ENCODE peak calls at places on chromosome 6, in four cellular contexts. T, U, B and D are unnamed samples.

GRCh38 chr6:95768539-95768938 is 191.2 kb downstream of the MANEA start:
- DNase-seq in T (no peak), U (no peak), B (no peak), D (no peak)

GRCh38 chr6:31180500-31180899 is 10.0 kb upstream of the POU5F1 start:
- DNase-seq in T (no peak), U (peak; percentile 63), B (no peak), D (peak; percentile 84)

GRCh38 chr6:52300489-52300931 is 16.0 kb upstream of the MCM3 start:
- DNase-seq in T (no peak), U (no peak), B (no peak), D (no peak)

GRCh38 chr6:11276911-11277274 is 44.4 kb upstream of the NEDD9 start:
- DNase-seq in T (no peak), U (no peak), B (no peak), D (no peak)

GRCh38 chr6:88983532-88983931 is 20.1 kb upstream of the RNGTT start:
- DNase-seq in T (no peak), U (no peak), B (no peak), D (peak; percentile 29)

GRCh38 chr6:28005975-28006374 is 48.9 kb downstream of the OR2B6 start:
- DNase-seq in T (no peak), U (no peak), B (no peak), D (no peak)

GRCh38 chr6:147724454-147724853 is 216.0 kb downstream of the SAMD5 start:
- DNase-seq in T (no peak), U (no peak), B (no peak), D (no peak)

GRCh38 chr6:89605861-89606260 is 32.7 kb downstream of the LYRM2 start:
- DNase-seq in T (no peak), U (no peak), B (no peak), D (no peak)

GRCh38 chr6:10194816-10195639 is 219.8 kb downstream of the TFAP2A start:
- DNase-seq in T (peak; percentile 17), U (no peak), B (no peak), D (no peak)

GRCh38 chr6:105029581-105029980 is 72.7 kb downstream of the LIN28B start:
- DNase-seq in T (no peak), U (no peak), B (no peak), D (no peak)

GRCh38 chr6:70673601-70674000 is 5.9 kb downstream of the SMAP1 start:
- DNase-seq in T (no peak), U (no peak), B (no peak), D (no peak)

GRCh38 chr6:13479971-13480434 is 7.4 kb downstream of the GFOD1 start:
- DNase-seq in T (no peak), U (no peak), B (no peak), D (no peak)

GRCh38 chr6:83430606-83431544 is at the start of gene ME1:
- DNase-seq in T (peak; percentile 87), U (no peak), B (peak; percentile 42), D (no peak)

GRCh38 chr6:3940703-3941102 is 91.5 kb downstream of the FAM50B start:
- DNase-seq in T (no peak), U (no peak), B (no peak), D (no peak)

GRCh38 chr6:39339557-39340555 is 17.4 kb upstream of the KCNK16 start:
- DNase-seq in T (no peak), U (no peak), B (no peak), D (no peak)

GRCh38 chr6:167097770-167098169 is 25.1 kb upstream of the CCR6 start:
- DNase-seq in T (no peak), U (no peak), B (no peak), D (no peak)

GRCh38 chr6:105824732-105825131 is 261.4 kb upstream of the PRDM1 start:
- DNase-seq in T (no peak), U (no peak), B (no peak), D (no peak)